ENCODE peak calls at places on chromosomes 12 and 14, in ten cellular contexts. U, R, H, V, J, Q, W, D, C and K are unnamed samples.

GRCh38 chr12:44717612-44718011 is 158.5 kb downstream of the NELL2 start:
- DNase-seq in D (no peak), R (no peak), Q (no peak), C (no peak), U (no peak), V (no peak), H (no peak), J (no peak), W (no peak), K (no peak)

GRCh38 chr14:93987376-93987775 is 9.7 kb upstream of the CCDC197 start:
- DNase-seq in R (no peak), W (no peak), H (no peak), D (no peak), Q (no peak), V (no peak), C (no peak), J (no peak), U (no peak), K (no peak)

GRCh38 chr14:31568671-31569070 is 7.5 kb downstream of the NUBPL start:
- DNase-seq in Q (no peak), W (no peak), J (no peak), V (no peak), R (no peak), D (no peak), U (peak), H (no peak), C (no peak), K (no peak)

GRCh38 chr14:86505808-86506207 is 975.9 kb downstream of the FLRT2 start:
- DNase-seq in D (no peak), V (no peak), J (no peak), C (no peak), R (no peak), U (peak), W (no peak), H (no peak), Q (no peak), K (no peak)

GRCh38 chr14:36981832-36982528 is 190.4 kb downstream of the SLC25A21 start:
- DNase-seq in Q (no peak), U (peak), D (no peak), H (no peak), C (no peak), R (no peak), J (peak), V (no peak), W (no peak), K (no peak)

GRCh38 chr12:87329076-87329863 is 699.9 kb downstream of the C12orf50 start:
- DNase-seq in H (no peak), J (no peak), Q (no peak), C (no peak), U (peak), W (no peak), V (no peak), D (no peak), R (no peak), K (no peak)

GRCh38 chr12:110585231-110585799 is 2.2 kb upstream of the PPTC7 start:
- DNase-seq in W (no peak), R (peak), J (no peak), U (peak), D (no peak), Q (peak), V (no peak), H (no peak), C (no peak), K (no peak)

GRCh38 chr14:32134448-32135070 is 57.5 kb downstream of the ARHGAP5 start:
- DNase-seq in Q (no peak), R (no peak), W (no peak), C (no peak), D (no peak), J (peak), U (peak), V (peak), H (no peak), K (no peak)

GRCh38 chr12:6230321-6231110 is 30.3 kb downstream of the CD9 start:
- DNase-seq in C (no peak), J (peak), U (no peak), V (no peak), Q (peak), D (no peak), R (peak), W (no peak), H (peak), K (peak)

GRCh38 chr12:67354966-67355365 is 85.8 kb downstream of the CAND1 start:
- DNase-seq in R (no peak), H (no peak), W (no peak), C (no peak), Q (no peak), U (peak), J (no peak), V (no peak), D (no peak), K (no peak)

GRCh38 chr14:101119830-101120571 is 216.5 kb upstream of the RTL1 start:
- DNase-seq in D (no peak), Q (no peak), W (peak), J (no peak), H (no peak), C (no peak), U (peak), R (no peak), V (no peak), K (no peak)

GRCh38 chr12:102896067-102896466 is 21.0 kb downstream of the PAH start:
- DNase-seq in V (no peak), Q (no peak), R (no peak), U (no peak), H (no peak), C (no peak), J (no peak), W (no peak), D (peak), K (no peak)

GRCh38 chr14:35730871-35731270 is 78.2 kb downstream of the RALGAPA1 start:
- DNase-seq in J (no peak), U (no peak), V (no peak), D (no peak), W (no peak), Q (no peak), R (no peak), C (no peak), H (no peak), K (no peak)

GRCh38 chr14:89723930-89724915 is 230.3 kb downstream of the EFCAB11 start:
- DNase-seq in D (no peak), J (no peak), C (no peak), V (no peak), H (no peak), R (peak), U (no peak), Q (no peak), W (no peak), K (no peak)

GRCh38 chr12:125773033-125773432 is 707.8 kb downstream of the AACS start:
- DNase-seq in W (no peak), U (no peak), C (no peak), J (no peak), R (no peak), D (peak), Q (peak), V (no peak), H (no peak), K (no peak)

GRCh38 chr12:27624586-27624985 is 71.7 kb upstream of the REP15 start:
- DNase-seq in D (no peak), Q (no peak), C (no peak), U (no peak), W (no peak), V (no peak), R (no peak), J (no peak), H (no peak), K (no peak)

GRCh38 chr12:3398196-3398789 is 92.7 kb upstream of the PRMT8 start:
- DNase-seq in W (no peak), V (no peak), C (no peak), Q (no peak), D (no peak), R (no peak), H (no peak), J (no peak), U (no peak), K (no peak)

GRCh38 chr12:110317921-110318320 is 36.9 kb downstream of the ATP2A2 start:
- DNase-seq in W (no peak), Q (no peak), R (no peak), V (no peak), D (no peak), C (no peak), J (no peak), U (peak), H (no peak), K (no peak)

GRCh38 chr12:109831365-109831764 is 1.8 kb downstream of the TRPV4 start:
- DNase-seq in R (no peak), J (no peak), W (no peak), U (no peak), H (no peak), D (no peak), C (no peak), Q (no peak), V (no peak), K (no peak)

GRCh38 chr12:96303656-96304055 is 96.6 kb downstream of the CDK17 start:
- DNase-seq in C (no peak), H (no peak), R (no peak), J (no peak), Q (no peak), D (no peak), V (no peak), W (no peak), U (no peak), K (no peak)